ENCODE peak calls at places on chromosomes 2 and 18, in eight cellular contexts. One of them, this sample, is unnamed.

GRCh38 chr18:22170421-22171262 is 1.3 kb downstream of the GATA6 start:
- DNase-seq in A549: peak; percentile 15
- DNase-seq in HepG2: peak; percentile 13
- DNase-seq in IMR-90: peak; percentile 75
- DNase-seq in H9: peak; percentile 47
- DNase-seq in astrocyte: peak; percentile 67
- DNase-seq in neural progenitor cell: peak; percentile 61
- DNase-seq in GM23338: peak; percentile 51
- DNase-seq in this sample: peak; percentile 70

GRCh38 chr2:98806266-98806697 is 75.3 kb upstream of the MGAT4A start:
- DNase-seq in A549: no peak
- DNase-seq in HepG2: no peak
- DNase-seq in IMR-90: no peak
- DNase-seq in H9: no peak
- DNase-seq in astrocyte: peak; percentile 4
- DNase-seq in neural progenitor cell: no peak
- DNase-seq in GM23338: no peak
- DNase-seq in this sample: peak; percentile 83

GRCh38 chr2:66872926-66873714 is 438.2 kb downstream of the MEIS1 start:
- DNase-seq in A549: no peak
- DNase-seq in HepG2: no peak
- DNase-seq in IMR-90: no peak
- DNase-seq in H9: no peak
- DNase-seq in astrocyte: no peak
- DNase-seq in neural progenitor cell: no peak
- DNase-seq in GM23338: no peak
- DNase-seq in this sample: no peak

GRCh38 chr18:37405772-37406171 is 159.8 kb downstream of the CELF4 start:
- DNase-seq in A549: no peak
- DNase-seq in HepG2: no peak
- DNase-seq in IMR-90: no peak
- DNase-seq in H9: no peak
- DNase-seq in astrocyte: no peak
- DNase-seq in neural progenitor cell: no peak
- DNase-seq in GM23338: no peak
- DNase-seq in this sample: no peak

GRCh38 chr2:124286089-124286783 is 261.1 kb downstream of the CNTNAP5 start:
- DNase-seq in A549: no peak
- DNase-seq in HepG2: no peak
- DNase-seq in IMR-90: no peak
- DNase-seq in H9: peak; percentile 39
- DNase-seq in astrocyte: no peak
- DNase-seq in neural progenitor cell: no peak
- DNase-seq in GM23338: peak; percentile 21
- DNase-seq in this sample: no peak

GRCh38 chr2:241577413-241578122 is 19.0 kb downstream of the BOK start:
- DNase-seq in A549: no peak
- DNase-seq in HepG2: no peak
- DNase-seq in IMR-90: peak; percentile 67
- DNase-seq in H9: peak; percentile 22
- DNase-seq in astrocyte: peak; percentile 29
- DNase-seq in neural progenitor cell: no peak
- DNase-seq in GM23338: no peak
- DNase-seq in this sample: no peak

GRCh38 chr18:51301376-51301775 is 103.9 kb upstream of the MEX3C start:
- DNase-seq in A549: no peak
- DNase-seq in HepG2: no peak
- DNase-seq in IMR-90: no peak
- DNase-seq in H9: no peak
- DNase-seq in astrocyte: no peak
- DNase-seq in neural progenitor cell: no peak
- DNase-seq in GM23338: no peak
- DNase-seq in this sample: no peak

GRCh38 chr2:31526946-31527345 is 53.8 kb downstream of the SRD5A2 start:
- DNase-seq in A549: no peak
- DNase-seq in HepG2: no peak
- DNase-seq in IMR-90: no peak
- DNase-seq in H9: no peak
- DNase-seq in astrocyte: no peak
- DNase-seq in neural progenitor cell: no peak
- DNase-seq in GM23338: no peak
- DNase-seq in this sample: peak; percentile 19

GRCh38 chr2:230614913-230615332 is 97.7 kb upstream of the CAB39 start:
- DNase-seq in A549: no peak
- DNase-seq in HepG2: no peak
- DNase-seq in IMR-90: no peak
- DNase-seq in H9: no peak
- DNase-seq in astrocyte: no peak
- DNase-seq in neural progenitor cell: no peak
- DNase-seq in GM23338: peak; percentile 26
- DNase-seq in this sample: peak; percentile 62

GRCh38 chr2:50746526-50746925 is 285.4 kb downstream of the NRXN1 start:
- DNase-seq in A549: no peak
- DNase-seq in HepG2: peak; percentile 22
- DNase-seq in IMR-90: peak; percentile 27
- DNase-seq in H9: peak; percentile 44
- DNase-seq in astrocyte: peak; percentile 42
- DNase-seq in neural progenitor cell: peak; percentile 40
- DNase-seq in GM23338: peak; percentile 67
- DNase-seq in this sample: peak; percentile 12

GRCh38 chr2:120651818-120652217 is 83.8 kb upstream of the GLI2 start:
- DNase-seq in A549: no peak
- DNase-seq in HepG2: no peak
- DNase-seq in IMR-90: no peak
- DNase-seq in H9: peak; percentile 2
- DNase-seq in astrocyte: no peak
- DNase-seq in neural progenitor cell: no peak
- DNase-seq in GM23338: no peak
- DNase-seq in this sample: no peak

GRCh38 chr18:31631526-31631925 is 39.8 kb downstream of the TTR start:
- DNase-seq in A549: no peak
- DNase-seq in HepG2: no peak
- DNase-seq in IMR-90: no peak
- DNase-seq in H9: no peak
- DNase-seq in astrocyte: no peak
- DNase-seq in neural progenitor cell: no peak
- DNase-seq in GM23338: no peak
- DNase-seq in this sample: no peak

GRCh38 chr2:152409691-152410597 is 75.0 kb downstream of the FMNL2 start:
- DNase-seq in A549: no peak
- DNase-seq in HepG2: peak; percentile 92
- DNase-seq in IMR-90: peak; percentile 75
- DNase-seq in H9: no peak
- DNase-seq in astrocyte: no peak
- DNase-seq in neural progenitor cell: no peak
- DNase-seq in GM23338: no peak
- DNase-seq in this sample: peak; percentile 43

GRCh38 chr2:27209621-27210401 is 2.0 kb upstream of the ATRAID start:
- DNase-seq in A549: no peak
- DNase-seq in HepG2: peak; percentile 76
- DNase-seq in IMR-90: peak; percentile 18
- DNase-seq in H9: no peak
- DNase-seq in astrocyte: no peak
- DNase-seq in neural progenitor cell: no peak
- DNase-seq in GM23338: no peak
- DNase-seq in this sample: peak; percentile 50

GRCh38 chr2:205925373-205926337 is 160.3 kb downstream of the INO80D start:
- DNase-seq in A549: peak; percentile 68
- DNase-seq in HepG2: peak; percentile 38
- DNase-seq in IMR-90: peak; percentile 51
- DNase-seq in H9: peak; percentile 85
- DNase-seq in astrocyte: peak; percentile 21
- DNase-seq in neural progenitor cell: peak; percentile 87
- DNase-seq in GM23338: peak; percentile 86
- DNase-seq in this sample: peak; percentile 48

GRCh38 chr18:13437801-13438506 is 219.4 kb downstream of the LDLRAD4 start:
- DNase-seq in A549: no peak
- DNase-seq in HepG2: no peak
- DNase-seq in IMR-90: no peak
- DNase-seq in H9: no peak
- DNase-seq in astrocyte: no peak
- DNase-seq in neural progenitor cell: no peak
- DNase-seq in GM23338: no peak
- DNase-seq in this sample: no peak

GRCh38 chr2:196925445-196925767 is 1.1 kb downstream of the PGAP1 start:
- DNase-seq in A549: no peak
- DNase-seq in HepG2: peak; percentile 25
- DNase-seq in IMR-90: no peak
- DNase-seq in H9: no peak
- DNase-seq in astrocyte: peak; percentile 2
- DNase-seq in neural progenitor cell: peak; percentile 38
- DNase-seq in GM23338: no peak
- DNase-seq in this sample: no peak

GRCh38 chr2:203623104-203623503 is 83.3 kb upstream of the CD28 start:
- DNase-seq in A549: peak; percentile 8
- DNase-seq in HepG2: no peak
- DNase-seq in IMR-90: peak; percentile 98
- DNase-seq in H9: no peak
- DNase-seq in astrocyte: peak; percentile 97
- DNase-seq in neural progenitor cell: peak; percentile 17
- DNase-seq in GM23338: no peak
- DNase-seq in this sample: peak; percentile 80

GRCh38 chr2:53455094-53455493 is 312.5 kb upstream of the CHAC2 start:
- DNase-seq in A549: no peak
- DNase-seq in HepG2: no peak
- DNase-seq in IMR-90: peak; percentile 49
- DNase-seq in H9: no peak
- DNase-seq in astrocyte: no peak
- DNase-seq in neural progenitor cell: no peak
- DNase-seq in GM23338: no peak
- DNase-seq in this sample: no peak

GRCh38 chr2:224429441-224429810 is 27.5 kb upstream of the FAM124B start:
- DNase-seq in A549: no peak
- DNase-seq in HepG2: no peak
- DNase-seq in IMR-90: no peak
- DNase-seq in H9: no peak
- DNase-seq in astrocyte: no peak
- DNase-seq in neural progenitor cell: no peak
- DNase-seq in GM23338: no peak
- DNase-seq in this sample: no peak

GRCh38 chr18:42228581-42228980 is 273.5 kb downstream of the PIK3C3 start:
- DNase-seq in A549: no peak
- DNase-seq in HepG2: no peak
- DNase-seq in IMR-90: no peak
- DNase-seq in H9: no peak
- DNase-seq in astrocyte: no peak
- DNase-seq in neural progenitor cell: no peak
- DNase-seq in GM23338: no peak
- DNase-seq in this sample: no peak

DNA sequence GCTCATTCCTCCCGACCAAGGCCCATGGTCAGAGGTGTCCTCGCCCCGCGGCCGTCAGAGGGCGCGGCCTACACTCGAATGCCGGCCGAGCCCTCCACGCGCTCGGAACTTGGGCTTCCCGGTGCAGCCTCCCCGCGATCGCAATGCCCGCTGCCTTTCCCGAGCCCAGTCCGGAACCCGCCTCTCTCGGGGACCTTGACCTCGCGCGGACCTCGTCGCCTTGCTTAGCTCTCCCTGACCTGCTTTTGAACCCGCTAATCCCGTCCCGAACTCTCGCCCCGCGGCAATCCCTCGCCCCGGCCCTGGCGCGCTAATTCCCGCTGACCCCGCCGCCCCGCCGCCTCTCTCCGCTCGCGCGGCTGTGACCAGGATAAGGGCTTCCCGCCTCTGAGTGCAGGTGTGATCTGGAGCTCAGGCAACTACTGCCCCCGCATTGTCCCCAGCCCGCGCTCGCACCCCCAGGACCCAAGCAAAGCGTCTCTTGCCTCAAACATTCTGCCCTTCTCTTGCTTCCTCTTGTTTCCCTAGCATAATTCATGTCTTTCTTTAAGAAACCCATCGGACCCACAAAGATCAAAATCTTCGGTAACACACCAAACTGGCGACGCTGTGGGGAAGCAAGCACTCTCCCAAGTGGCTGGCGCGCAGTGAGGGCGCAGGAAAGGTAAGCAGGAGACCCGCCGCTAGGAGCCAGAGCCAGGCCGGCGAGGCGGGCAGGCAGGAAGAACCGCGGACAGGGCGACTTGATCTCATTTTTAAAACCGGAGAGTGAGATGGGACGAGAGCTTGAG is 46.6 kb upstream of the ATP6V1B1 start:
- DNase-seq in A549: no peak
- DNase-seq in HepG2: no peak
- DNase-seq in IMR-90: no peak
- DNase-seq in H9: peak; percentile 75
- DNase-seq in astrocyte: no peak
- DNase-seq in neural progenitor cell: peak; percentile 80
- DNase-seq in GM23338: peak; percentile 75
- DNase-seq in this sample: no peak
- H3K27ac ChIP-seq in A549: no peak overlapping the region
- H3K27ac ChIP-seq in HepG2: no peak overlapping the region
- H3K27ac ChIP-seq in IMR-90: no peak overlapping the region
- H3K27ac ChIP-seq in H9: no peak overlapping the region
- H3K27ac ChIP-seq in astrocyte: no peak overlapping the region
- H3K27ac ChIP-seq in neural progenitor cell: no peak overlapping the region
- H3K27ac ChIP-seq in GM23338: no peak overlapping the region
- H3K27ac ChIP-seq in this sample: no peak overlapping the region

GRCh38 chr18:2978626-2979025 is 34.3 kb downstream of the LPIN2 start:
- DNase-seq in A549: peak; percentile 21
- DNase-seq in HepG2: no peak
- DNase-seq in IMR-90: peak; percentile 91
- DNase-seq in H9: no peak
- DNase-seq in astrocyte: peak; percentile 79
- DNase-seq in neural progenitor cell: no peak
- DNase-seq in GM23338: no peak
- DNase-seq in this sample: peak; percentile 50
- H3K4me1 ChIP-seq in A549: peaks cover 82% of the 10 kb centered on the region
- H3K4me1 ChIP-seq in HepG2: peaks cover 97% of the 10 kb centered on the region
- H3K4me1 ChIP-seq in IMR-90: peaks cover 29% of the 10 kb centered on the region
- H3K4me1 ChIP-seq in H9: peaks cover 4% of the 10 kb centered on the region
- H3K4me1 ChIP-seq in astrocyte: peaks cover 34% of the 10 kb centered on the region
- H3K4me1 ChIP-seq in neural progenitor cell: peaks cover 17% of the 10 kb centered on the region
- H3K4me1 ChIP-seq in GM23338: peaks cover 28% of the 10 kb centered on the region
- H3K4me1 ChIP-seq in this sample: peaks cover 10% of the 10 kb centered on the region

DNA sequence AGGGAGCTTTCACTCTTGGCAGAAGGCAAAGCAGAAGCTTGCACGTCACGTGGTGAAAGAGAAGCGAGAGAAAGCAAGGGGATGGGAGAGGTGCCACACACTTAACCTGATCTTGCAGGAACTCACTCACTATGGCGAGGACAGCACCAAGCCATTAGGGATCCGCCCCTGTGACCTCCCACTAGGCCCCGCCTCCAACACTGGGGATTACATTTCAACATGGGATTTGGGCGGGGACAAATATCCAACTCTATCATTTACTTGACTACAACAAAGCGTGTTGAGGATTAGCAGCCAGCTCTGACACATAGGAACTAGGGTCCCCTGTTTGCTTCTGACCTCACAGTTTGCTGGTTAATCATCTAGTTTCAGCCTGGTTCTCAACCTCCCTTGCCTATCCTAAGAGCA is 35.8 kb downstream of the LBH start:
- DNase-seq in A549: no peak
- DNase-seq in HepG2: no peak
- DNase-seq in IMR-90: no peak
- DNase-seq in H9: peak; percentile 49
- DNase-seq in astrocyte: no peak
- DNase-seq in neural progenitor cell: no peak
- DNase-seq in GM23338: peak; percentile 21
- DNase-seq in this sample: no peak
- H3K4me2 ChIP-seq in A549: no peak overlapping the region
- H3K4me2 ChIP-seq in HepG2: no peak overlapping the region
- H3K4me2 ChIP-seq in IMR-90: no peak overlapping the region
- H3K4me2 ChIP-seq in H9: no peak overlapping the region
- H3K4me2 ChIP-seq in astrocyte: no peak overlapping the region
- H3K4me2 ChIP-seq in neural progenitor cell: no peak overlapping the region
- H3K4me2 ChIP-seq in GM23338: no peak overlapping the region
- H3K4me2 ChIP-seq in this sample: no peak overlapping the region

GRCh38 chr2:215619022-215619958 is 183.4 kb upstream of the FN1 start:
- DNase-seq in A549: peak; percentile 7
- DNase-seq in HepG2: peak; percentile 100
- DNase-seq in IMR-90: peak; percentile 67
- DNase-seq in H9: no peak
- DNase-seq in astrocyte: peak; percentile 94
- DNase-seq in neural progenitor cell: peak; percentile 66
- DNase-seq in GM23338: peak; percentile 45
- DNase-seq in this sample: no peak
- H3K27ac ChIP-seq in A549: peak overlapping the region; percentile 78
- H3K27ac ChIP-seq in HepG2: peak overlapping the region; percentile 90
- H3K27ac ChIP-seq in IMR-90: no peak overlapping the region
- H3K27ac ChIP-seq in H9: no peak overlapping the region
- H3K27ac ChIP-seq in astrocyte: peak overlapping the region; percentile 56
- H3K27ac ChIP-seq in neural progenitor cell: no peak overlapping the region
- H3K27ac ChIP-seq in GM23338: no peak overlapping the region
- H3K27ac ChIP-seq in this sample: no peak overlapping the region

This sample was measured in mammary epithelial cell.